ENCODE peak calls at places on chromosomes 13 and 19, in five cellular contexts. One of them, this sample, is unnamed. For H3K4me1, the result is how much of the 10 kb centered on the place peaks cover.

GRCh38 chr13:113544071-113544891 is 40.3 kb upstream of the TFDP1 start:
- DNase-seq in tibial nerve: no peak
- DNase-seq in colonic mucosa: no peak
- DNase-seq in heart left ventricle: no peak
- DNase-seq in psoas muscle: no peak
- DNase-seq in this sample: peak

GRCh38 chr13:73880365-73880764 is 253.8 kb downstream of the KLF12 start:
- DNase-seq in tibial nerve: no peak
- DNase-seq in colonic mucosa: no peak
- DNase-seq in heart left ventricle: no peak
- DNase-seq in psoas muscle: no peak
- DNase-seq in this sample: no peak

GRCh38 chr19:19655641-19656343 is 7.7 kb downstream of the ATP13A1 start:
- DNase-seq in tibial nerve: no peak
- DNase-seq in colonic mucosa: no peak
- DNase-seq in heart left ventricle: no peak
- DNase-seq in psoas muscle: peak
- DNase-seq in this sample: no peak

GRCh38 chr13:49374585-49375290 is 69.1 kb downstream of the CAB39L start:
- DNase-seq in tibial nerve: no peak
- DNase-seq in colonic mucosa: no peak
- DNase-seq in heart left ventricle: no peak
- DNase-seq in psoas muscle: no peak
- DNase-seq in this sample: no peak

GRCh38 chr19:952049-952679 is 26.3 kb downstream of the ARID3A start:
- DNase-seq in tibial nerve: no peak
- DNase-seq in colonic mucosa: no peak
- DNase-seq in heart left ventricle: no peak
- DNase-seq in psoas muscle: no peak
- DNase-seq in this sample: no peak

GRCh38 chr13:105510363-105510762 is 1025.1 kb downstream of the EFNB2 start:
- DNase-seq in tibial nerve: no peak
- DNase-seq in colonic mucosa: no peak
- DNase-seq in heart left ventricle: no peak
- DNase-seq in psoas muscle: no peak
- DNase-seq in this sample: no peak

GRCh38 chr13:102913924-102914628 is 68.2 kb downstream of the ERCC5 start:
- DNase-seq in tibial nerve: no peak
- DNase-seq in colonic mucosa: no peak
- DNase-seq in heart left ventricle: no peak
- DNase-seq in psoas muscle: no peak
- DNase-seq in this sample: no peak

GRCh38 chr19:38559428-38560401 is 58.0 kb downstream of the MAP4K1 start:
- DNase-seq in tibial nerve: no peak
- DNase-seq in colonic mucosa: no peak
- DNase-seq in heart left ventricle: no peak
- DNase-seq in psoas muscle: peak
- DNase-seq in this sample: peak

GRCh38 chr13:30874111-30874510 is 32.0 kb upstream of the MEDAG start:
- DNase-seq in tibial nerve: no peak
- DNase-seq in colonic mucosa: no peak
- DNase-seq in heart left ventricle: no peak
- DNase-seq in psoas muscle: no peak
- DNase-seq in this sample: no peak

GRCh38 chr19:6021878-6022569 is 44.1 kb upstream of the RANBP3 start:
- DNase-seq in tibial nerve: peak
- DNase-seq in colonic mucosa: peak
- DNase-seq in heart left ventricle: peak
- DNase-seq in psoas muscle: peak
- DNase-seq in this sample: peak

GRCh38 chr13:95509521-95510315 is 42.8 kb upstream of the CLDN10 start:
- DNase-seq in tibial nerve: no peak
- DNase-seq in colonic mucosa: no peak
- DNase-seq in heart left ventricle: no peak
- DNase-seq in psoas muscle: no peak
- DNase-seq in this sample: no peak

GRCh38 chr19:1855828-1856255 is 7.5 kb downstream of the KLF16 start:
- DNase-seq in tibial nerve: no peak
- DNase-seq in colonic mucosa: peak
- DNase-seq in heart left ventricle: no peak
- DNase-seq in psoas muscle: no peak
- DNase-seq in this sample: no peak

GRCh38 chr19:1045247-1045603 is 5.3 kb downstream of the ABCA7 start:
- DNase-seq in tibial nerve: no peak
- DNase-seq in colonic mucosa: peak
- DNase-seq in heart left ventricle: no peak
- DNase-seq in psoas muscle: peak
- DNase-seq in this sample: no peak

GRCh38 chr13:99894835-99895427 is 76.6 kb downstream of the ZIC5 start:
- DNase-seq in tibial nerve: no peak
- DNase-seq in colonic mucosa: no peak
- DNase-seq in heart left ventricle: no peak
- DNase-seq in psoas muscle: no peak
- DNase-seq in this sample: no peak

DNA sequence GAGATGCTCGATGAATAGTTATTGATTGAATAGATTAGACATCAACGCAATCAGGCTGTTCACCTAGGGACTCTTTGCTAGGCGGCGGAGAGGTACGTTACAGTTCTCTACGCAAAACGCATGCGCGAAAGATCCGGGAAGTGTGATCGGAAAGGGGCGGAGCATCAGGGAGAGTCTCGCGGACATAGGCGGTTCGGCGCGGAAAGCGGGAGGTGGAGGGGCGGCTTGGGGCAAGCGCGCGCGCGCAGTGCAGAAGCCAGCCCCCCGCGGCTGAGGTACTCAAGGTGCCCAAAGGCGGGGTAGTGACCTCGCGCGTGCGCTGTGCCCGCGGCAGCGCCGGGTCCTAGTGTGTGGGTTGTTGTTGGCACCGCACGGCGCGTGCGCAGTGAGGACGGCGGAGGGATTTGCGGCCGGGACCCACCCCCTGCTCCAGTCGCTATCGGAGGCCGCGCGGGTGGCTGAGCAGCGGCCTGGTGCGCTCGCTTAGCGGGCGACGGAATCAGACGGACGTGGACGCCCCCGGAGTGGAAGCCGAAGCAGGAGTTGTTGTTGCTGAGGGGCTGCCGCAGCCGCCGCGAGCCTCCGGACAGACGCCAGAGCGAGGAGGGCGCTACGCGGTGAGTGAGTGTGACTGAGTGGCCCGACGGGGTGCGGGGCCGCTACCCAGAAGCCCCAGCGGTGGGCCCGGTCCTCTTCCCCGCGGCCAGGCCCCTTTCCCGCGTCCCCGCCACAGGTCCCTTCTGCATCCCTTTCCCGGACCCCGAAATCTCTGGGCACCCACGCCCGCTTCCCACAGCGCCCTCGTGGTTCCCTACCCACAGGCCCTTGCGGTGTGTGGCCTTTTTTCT is at the start of gene SNRNP70:
- DNase-seq in tibial nerve: peak
- DNase-seq in colonic mucosa: peak
- DNase-seq in heart left ventricle: peak
- DNase-seq in psoas muscle: peak
- DNase-seq in this sample: peak
- TF ChIP-seq CTCF in tibial nerve: no peak
- TF ChIP-seq CTCF in colonic mucosa: no peak
- TF ChIP-seq CTCF in heart left ventricle: no peak
- TF ChIP-seq CTCF in psoas muscle: no peak
- TF ChIP-seq CTCF in this sample: no peak

DNA sequence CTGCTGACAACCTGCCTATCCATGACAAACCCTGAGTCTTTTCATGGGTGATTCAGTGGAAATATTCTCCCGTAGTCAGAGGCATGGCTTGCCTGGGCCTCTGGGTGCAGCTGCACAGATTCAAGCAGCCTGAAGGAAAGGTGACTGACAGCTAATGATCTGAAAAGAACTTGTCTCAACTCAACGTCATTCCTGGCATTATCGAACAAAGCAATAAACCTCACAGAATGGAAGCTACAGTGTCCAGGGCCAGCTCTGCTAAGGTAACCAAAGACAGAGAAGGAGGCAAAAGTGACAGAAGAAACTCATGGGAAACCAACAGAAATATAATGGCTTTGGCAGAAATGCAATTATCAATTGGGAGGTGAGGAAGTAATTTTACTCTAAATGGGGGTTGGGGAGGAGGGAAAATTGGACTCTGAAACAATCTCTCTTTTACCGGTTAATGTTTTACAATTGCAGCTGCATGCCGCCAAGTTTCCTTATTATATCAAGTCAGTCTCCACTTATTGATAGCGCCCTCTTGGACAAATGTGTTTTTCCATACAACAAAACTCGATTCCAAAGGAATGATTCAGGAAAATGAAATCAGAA is 12.9 kb downstream of the STARD13 start:
- DNase-seq in tibial nerve: no peak
- DNase-seq in colonic mucosa: peak
- DNase-seq in heart left ventricle: no peak
- DNase-seq in psoas muscle: no peak
- DNase-seq in this sample: no peak
- H3K4me1 ChIP-seq in tibial nerve: under half
- H3K4me1 ChIP-seq in colonic mucosa: under half
- H3K4me1 ChIP-seq in heart left ventricle: half or more
- H3K4me1 ChIP-seq in psoas muscle: under half
- H3K4me1 ChIP-seq in this sample: half or more

GRCh38 chr19:3389876-3390361 is 23.5 kb downstream of the NFIC start:
- DNase-seq in tibial nerve: no peak
- DNase-seq in colonic mucosa: peak
- DNase-seq in heart left ventricle: no peak
- DNase-seq in psoas muscle: peak
- DNase-seq in this sample: no peak
- H3K27ac ChIP-seq in tibial nerve: peak
- H3K27ac ChIP-seq in colonic mucosa: no peak
- H3K27ac ChIP-seq in heart left ventricle: peak
- H3K27ac ChIP-seq in psoas muscle: peak
- H3K27ac ChIP-seq in this sample: peak

DNA sequence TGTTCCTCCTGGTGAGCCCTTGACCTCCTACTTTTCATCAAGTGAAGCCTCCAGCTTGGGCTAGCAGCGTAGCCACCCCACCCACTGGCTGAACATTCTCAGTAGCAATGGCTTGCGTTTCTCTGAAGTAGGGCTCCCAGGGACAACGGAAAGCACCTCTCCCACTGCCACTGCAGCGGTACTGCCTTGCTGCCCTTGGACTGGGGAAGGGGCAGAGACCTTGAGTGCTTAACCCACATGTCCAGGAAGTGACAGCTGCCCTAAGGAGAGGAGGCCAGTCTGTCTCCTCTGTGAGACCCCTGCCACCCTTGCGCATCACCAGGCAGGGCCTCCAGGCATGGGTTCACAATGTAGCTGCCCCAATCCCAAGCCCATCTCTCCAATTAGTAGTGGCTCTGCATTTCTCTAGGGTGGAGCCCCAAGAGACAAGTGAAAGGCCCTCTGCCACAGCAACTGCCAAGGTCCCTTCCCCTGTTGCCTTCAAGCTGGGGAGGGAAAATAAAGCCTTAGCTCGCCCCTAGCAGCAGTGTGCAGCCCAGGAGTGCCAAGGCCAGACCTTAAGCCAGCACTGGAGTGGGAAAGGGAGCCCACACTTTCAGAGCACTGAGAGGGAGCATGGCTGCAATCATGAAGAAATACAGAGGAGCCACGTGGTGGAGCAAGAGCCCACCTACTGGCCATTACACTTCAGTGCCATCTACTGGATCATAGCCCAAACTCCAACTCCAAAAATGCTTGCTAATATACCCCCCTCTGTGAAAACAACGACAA is 175.9 kb upstream of the TRPC4 start:
- DNase-seq in tibial nerve: no peak
- DNase-seq in colonic mucosa: no peak
- DNase-seq in heart left ventricle: no peak
- DNase-seq in psoas muscle: no peak
- DNase-seq in this sample: no peak
- TF ChIP-seq CTCF in tibial nerve: no peak
- TF ChIP-seq CTCF in colonic mucosa: no peak
- TF ChIP-seq CTCF in heart left ventricle: no peak
- TF ChIP-seq CTCF in psoas muscle: no peak
- TF ChIP-seq CTCF in this sample: no peak

DNA sequence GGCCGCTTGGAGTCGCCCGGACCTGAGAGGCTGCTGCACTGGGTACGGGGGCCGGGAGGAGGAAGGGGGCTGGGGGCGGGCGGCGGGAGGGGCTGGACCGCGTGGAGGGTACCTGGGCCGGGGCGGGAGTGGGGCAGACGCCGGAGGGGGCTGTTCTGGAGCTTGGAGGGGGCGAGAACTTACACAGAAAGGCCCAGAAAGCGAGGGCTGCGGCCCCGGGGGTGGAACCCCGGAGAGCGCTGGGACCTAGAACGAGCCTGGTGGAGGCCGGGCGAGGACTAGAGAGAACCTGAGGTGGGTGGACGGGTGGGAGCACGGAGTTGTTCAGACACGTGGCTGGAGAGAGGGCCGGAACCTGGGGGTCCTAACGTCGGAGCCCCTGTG is 276 bp downstream of the ZNF581 start:
- DNase-seq in tibial nerve: no peak
- DNase-seq in colonic mucosa: no peak
- DNase-seq in heart left ventricle: peak
- DNase-seq in psoas muscle: no peak
- DNase-seq in this sample: peak
- H3K4me1 ChIP-seq in tibial nerve: under half
- H3K4me1 ChIP-seq in colonic mucosa: under half
- H3K4me1 ChIP-seq in heart left ventricle: half or more
- H3K4me1 ChIP-seq in psoas muscle: half or more
- H3K4me1 ChIP-seq in this sample: half or more

GRCh38 chr19:14115761-14116160 is 1.8 kb downstream of the PRKACA start:
- DNase-seq in tibial nerve: no peak
- DNase-seq in colonic mucosa: no peak
- DNase-seq in heart left ventricle: no peak
- DNase-seq in psoas muscle: no peak
- DNase-seq in this sample: no peak
- H3K27ac ChIP-seq in tibial nerve: peak
- H3K27ac ChIP-seq in colonic mucosa: no peak
- H3K27ac ChIP-seq in heart left ventricle: peak
- H3K27ac ChIP-seq in psoas muscle: peak
- H3K27ac ChIP-seq in this sample: peak

GRCh38 chr19:18589380-18590272 is 1.0 kb downstream of the REX1BD start:
- DNase-seq in tibial nerve: no peak
- DNase-seq in colonic mucosa: peak
- DNase-seq in heart left ventricle: peak
- DNase-seq in psoas muscle: peak
- DNase-seq in this sample: peak
- TF ChIP-seq CTCF in tibial nerve: peak
- TF ChIP-seq CTCF in colonic mucosa: no peak
- TF ChIP-seq CTCF in heart left ventricle: no peak
- TF ChIP-seq CTCF in psoas muscle: no peak
- TF ChIP-seq CTCF in this sample: peak

GRCh38 chr19:15199652-15200574 is 882 bp downstream of the NOTCH3 start:
- DNase-seq in tibial nerve: no peak
- DNase-seq in colonic mucosa: no peak
- DNase-seq in heart left ventricle: no peak
- DNase-seq in psoas muscle: no peak
- DNase-seq in this sample: no peak
- H3K4me1 ChIP-seq in tibial nerve: under half
- H3K4me1 ChIP-seq in colonic mucosa: under half
- H3K4me1 ChIP-seq in heart left ventricle: under half
- H3K4me1 ChIP-seq in psoas muscle: under half
- H3K4me1 ChIP-seq in this sample: under half

DNA sequence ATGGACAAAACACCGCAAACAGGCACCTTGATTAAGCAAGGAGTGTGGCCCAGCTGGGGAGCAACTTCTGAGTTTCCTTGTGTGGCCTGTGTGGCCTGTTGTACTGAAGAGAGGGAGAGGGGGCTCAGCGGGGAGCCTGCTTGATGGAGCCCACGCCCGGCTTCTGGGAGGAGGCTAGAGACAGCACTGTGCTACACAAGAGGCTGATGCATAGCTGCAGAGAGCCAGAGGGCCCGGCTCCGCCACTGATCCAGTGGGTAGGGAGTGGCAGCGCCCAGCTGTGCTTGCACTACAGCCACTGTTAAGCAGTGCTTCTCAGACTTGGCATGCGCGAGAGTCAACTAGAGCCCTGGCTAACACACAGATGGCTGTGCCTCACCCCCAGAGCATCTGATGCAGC is 19.0 kb downstream of the LYL1 start:
- DNase-seq in tibial nerve: no peak
- DNase-seq in colonic mucosa: no peak
- DNase-seq in heart left ventricle: no peak
- DNase-seq in psoas muscle: no peak
- DNase-seq in this sample: no peak
- H3K27ac ChIP-seq in tibial nerve: peak
- H3K27ac ChIP-seq in colonic mucosa: no peak
- H3K27ac ChIP-seq in heart left ventricle: no peak
- H3K27ac ChIP-seq in psoas muscle: peak
- H3K27ac ChIP-seq in this sample: no peak

This sample was measured in lower lobe of right lung.